ENCODE peak calls at places on chromosome 5, in ten cellular contexts. B is fibroblast of mammary gland; P is H54; L is iris pigment epithelial cell; C is colonic mucosa; Y is astrocyte; G is epithelial cell of esophagus; Q is pancreas; S is CD8-positive, alpha-beta memory T cell; N is mucosa of gallbladder. J is an unnamed sample.

GRCh38 chr5:41787257-41787656 is 83.0 kb downstream of the OXCT1 start:
- DNase-seq in N (no peak), Y (no peak), G (no peak), P (no peak), L (peak), B (no peak), Q (no peak), S (no peak), C (no peak), J (no peak)

GRCh38 chr5:160506006-160507004 is 84.7 kb downstream of the PTTG1 start:
- DNase-seq in N (peak), P (no peak), S (peak), Y (peak), C (no peak), Q (no peak), G (no peak), L (peak), B (peak), J (no peak)

GRCh38 chr5:18975624-18976023 is 1012.4 kb downstream of the CDH18 start:
- DNase-seq in Y (peak), Q (no peak), B (no peak), G (no peak), P (no peak), L (no peak), N (no peak), C (no peak), S (no peak), J (no peak)

GRCh38 chr5:50975840-50976239 is 309.4 kb downstream of the PARP8 start:
- DNase-seq in G (no peak), Q (no peak), S (no peak), P (no peak), C (no peak), L (no peak), Y (no peak), B (no peak), N (no peak), J (no peak)

GRCh38 chr5:178208540-178209227 is 4.4 kb downstream of the HNRNPAB start:
- DNase-seq in S (no peak), C (peak), G (no peak), Y (no peak), B (no peak), Q (no peak), N (no peak), P (no peak), L (no peak), J (peak)

GRCh38 chr5:17161669-17162068 is 55.8 kb upstream of the BASP1 start:
- DNase-seq in C (no peak), Q (no peak), S (no peak), Y (no peak), P (no peak), N (no peak), B (no peak), G (no peak), L (no peak), J (no peak)

GRCh38 chr5:119343766-119344165 is 12.1 kb upstream of the TNFAIP8 start:
- DNase-seq in P (no peak), S (peak), N (no peak), Q (no peak), B (peak), Y (peak), C (no peak), G (no peak), L (peak), J (peak)

GRCh38 chr5:143386725-143387124 is 16.8 kb downstream of the NR3C1 start:
- DNase-seq in Q (no peak), P (no peak), L (peak), C (no peak), G (no peak), B (peak), N (no peak), Y (peak), S (no peak), J (no peak)

GRCh38 chr5:9295466-9295801 is 250.4 kb downstream of the SEMA5A start:
- DNase-seq in P (no peak), C (no peak), N (no peak), L (no peak), S (no peak), G (no peak), Y (no peak), B (no peak), Q (no peak), J (no peak)

GRCh38 chr5:180799902-180800801 is 2.5 kb downstream of the MGAT1 start:
- DNase-seq in B (peak), Q (no peak), P (peak), L (peak), N (no peak), C (peak), G (peak), Y (peak), S (no peak), J (peak)

GRCh38 chr5:65818592-65818991 is 96.6 kb downstream of the NLN start:
- DNase-seq in Q (no peak), B (no peak), S (no peak), L (no peak), C (peak), Y (no peak), N (peak), G (no peak), P (no peak), J (no peak)

GRCh38 chr5:122137702-122138101 is 8.4 kb downstream of the ZNF474 start:
- DNase-seq in L (no peak), Y (no peak), C (no peak), N (no peak), P (no peak), S (no peak), Q (no peak), B (no peak), G (no peak), J (no peak)

GRCh38 chr5:132322266-132322665 is 28.1 kb downstream of the SLC22A4 start:
- DNase-seq in S (no peak), C (no peak), N (no peak), L (no peak), B (no peak), G (no peak), Y (no peak), P (no peak), Q (no peak), J (no peak)

GRCh38 chr5:133455681-133456080 is 156.7 kb downstream of the FSTL4 start:
- DNase-seq in N (no peak), Q (no peak), L (no peak), P (no peak), S (no peak), B (no peak), G (no peak), Y (no peak), C (no peak), J (no peak)

GRCh38 chr5:147169399-147169798 is 65.4 kb upstream of the STK32A start:
- DNase-seq in G (peak), Y (peak), L (peak), N (peak), S (no peak), Q (peak), B (peak), C (no peak), P (no peak), J (no peak)

GRCh38 chr5:33713087-33713486 is 178.7 kb downstream of the ADAMTS12 start:
- DNase-seq in B (no peak), S (no peak), N (no peak), P (no peak), Y (no peak), C (no peak), L (no peak), Q (no peak), G (no peak), J (no peak)

GRCh38 chr5:61455179-61456006 is 123.3 kb downstream of the ZSWIM6 start:
- DNase-seq in P (no peak), B (no peak), N (no peak), G (no peak), Y (no peak), Q (no peak), C (no peak), L (no peak), S (no peak), J (no peak)

GRCh38 chr5:179319741-179320281 is 25.4 kb downstream of the ADAMTS2 start:
- DNase-seq in S (no peak), P (no peak), L (peak), Q (no peak), Y (peak), C (no peak), N (no peak), B (peak), G (no peak), J (no peak)